ENCODE peak calls at places on chromosomes 2 and 18, in seven cellular contexts. Q is stomach, W is ovary, U is H54, E is lower leg skin, T is IMR-90, S is K562. M is an unnamed sample.

GRCh38 chr18:273525-273924 is 5.7 kb upstream of the THOC1 start:
- DNase-seq in Q (no peak), W (no peak), U (no peak), E (no peak), T (no peak), S (no peak), M (no peak)

GRCh38 chr2:112154246-112155110 is 16.3 kb downstream of the FBLN7 start:
- DNase-seq in Q (peak; percentile 9), W (no peak), U (no peak), E (no peak), T (no peak), S (no peak), M (no peak)

GRCh38 chr2:43051316-43051715 is 175.1 kb downstream of the ZFP36L2 start:
- DNase-seq in Q (peak; percentile 41), W (no peak), U (peak; percentile 93), E (no peak), T (peak; percentile 74), S (no peak), M (no peak)

GRCh38 chr18:48727685-48728084 is 188.9 kb downstream of the CTIF start:
- DNase-seq in Q (no peak), W (no peak), U (no peak), E (no peak), T (no peak), S (no peak), M (no peak)

GRCh38 chr2:3625186-3625585 is 30.3 kb downstream of the COLEC11 start:
- DNase-seq in Q (no peak), W (no peak), U (no peak), E (no peak), T (no peak), S (no peak), M (no peak)

GRCh38 chr2:36479406-36479805 is 118.6 kb downstream of the FEZ2 start:
- DNase-seq in Q (no peak), W (no peak), U (no peak), E (no peak), T (no peak), S (no peak), M (no peak)

GRCh38 chr18:48996901-48997463 is 46.2 kb upstream of the SMAD7 start:
- DNase-seq in Q (no peak), W (no peak), U (peak; percentile 42), E (no peak), T (peak; percentile 81), S (no peak), M (no peak)

GRCh38 chr2:119873350-119874013 is 113.8 kb downstream of the PTPN4 start:
- DNase-seq in Q (no peak), W (no peak), U (no peak), E (no peak), T (peak; percentile 19), S (no peak), M (no peak)

GRCh38 chr2:59904145-59904544 is 649.3 kb downstream of the BCL11A start:
- DNase-seq in Q (no peak), W (no peak), U (no peak), E (no peak), T (no peak), S (no peak), M (no peak)

GRCh38 chr2:160061533-160062282 is 707 bp downstream of the PLA2R1 start:
- DNase-seq in Q (no peak), W (peak; percentile 38), U (no peak), E (no peak), T (no peak), S (no peak), M (no peak)

GRCh38 chr2:120869036-120869435 is 133.4 kb downstream of the GLI2 start:
- DNase-seq in Q (no peak), W (no peak), U (no peak), E (no peak), T (no peak), S (no peak), M (no peak)

GRCh38 chr2:217993055-217993645 is 9.6 kb downstream of the TNS1 start:
- DNase-seq in Q (no peak), W (no peak), U (no peak), E (no peak), T (peak; percentile 95), S (no peak), M (no peak)

DNA sequence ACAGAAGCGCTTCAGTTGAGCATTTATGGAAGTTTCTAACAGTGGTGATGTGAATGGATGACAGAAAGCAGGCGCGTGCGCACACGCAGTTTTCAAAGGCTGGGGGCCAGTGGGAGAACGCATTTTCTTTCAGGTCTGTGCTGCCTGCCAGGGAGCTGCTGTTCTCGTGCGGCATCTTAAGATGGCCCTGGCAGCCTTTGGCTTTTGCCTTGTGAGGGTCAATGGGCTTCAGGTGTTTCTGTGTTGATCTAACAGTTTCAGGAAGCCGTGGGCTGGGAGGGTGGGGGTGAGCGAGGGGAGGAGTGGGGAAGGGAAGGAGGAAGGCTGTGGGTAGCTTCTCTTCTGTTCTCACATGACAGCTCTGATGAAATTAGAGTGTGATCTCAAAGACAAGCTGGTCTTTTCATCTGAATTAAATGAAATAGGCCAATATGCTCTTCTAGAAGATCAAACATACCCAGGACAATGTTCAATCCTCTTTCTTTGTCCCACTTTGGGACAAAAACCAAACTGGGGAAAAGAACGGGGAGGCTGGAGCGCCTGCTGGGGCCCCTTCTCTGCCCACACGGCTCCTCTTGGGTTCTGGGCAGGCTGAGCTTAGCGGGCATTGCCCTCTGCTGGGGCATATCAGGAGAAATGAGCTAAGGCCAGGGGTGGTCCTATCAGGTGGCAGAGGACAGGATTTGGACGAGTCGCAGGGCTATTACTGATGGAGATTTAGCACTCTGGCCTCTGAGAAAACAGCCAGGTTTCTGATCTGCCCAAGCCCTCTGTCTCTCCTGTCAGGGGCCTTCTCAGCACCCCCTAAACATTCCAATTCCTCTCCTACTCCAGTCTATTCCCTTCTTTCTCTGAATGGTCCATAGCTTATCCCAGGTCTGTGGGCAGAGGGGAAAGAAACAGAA is 126.2 kb upstream of the LGALSL start:
- DNase-seq in Q (no peak), W (no peak), U (no peak), E (no peak), T (no peak), S (no peak), M (no peak)
- TF ChIP-seq POLR2A in Q (no peak), W (no peak), U (no peak), E (no peak), T (no peak), S (no peak), M (no peak)

GRCh38 chr2:161141033-161141432 is 19.2 kb upstream of the TANK start:
- DNase-seq in Q (no peak), W (no peak), U (no peak), E (no peak), T (no peak), S (no peak), M (no peak)

GRCh38 chr2:161136194-161136593 is 24.0 kb upstream of the TANK start:
- DNase-seq in Q (no peak), W (no peak), U (no peak), E (no peak), T (no peak), S (no peak), M (no peak)

GRCh38 chr2:161139098-161139987 is 20.9 kb upstream of the TANK start:
- DNase-seq in Q (no peak), W (no peak), U (no peak), E (no peak), T (peak; percentile 74), S (no peak), M (no peak)

GRCh38 chr2:161136696-161137324 is 23.4 kb upstream of the TANK start:
- DNase-seq in Q (no peak), W (no peak), U (no peak), E (no peak), T (peak; percentile 69), S (peak; percentile 25), M (no peak)

GRCh38 chr2:161138429-161138828 is 21.8 kb upstream of the TANK start:
- DNase-seq in Q (no peak), W (no peak), U (no peak), E (no peak), T (no peak), S (no peak), M (no peak)
- TF ChIP-seq POLR2A in Q (no peak), W (no peak), U (no peak), E (no peak), T (no peak), S (no peak), M (peak; percentile 64)

GRCh38 chr2:178480227-178481181 is at the start of gene PLEKHA3:
- DNase-seq in Q (peak; percentile 95), W (peak; percentile 99), U (peak; percentile 91), E (peak; percentile 91), T (peak; percentile 94), S (peak; percentile 98), M (peak; percentile 60)
- TF ChIP-seq POLR2A in Q (no peak), W (peak; percentile 62), U (peak; percentile 39), E (peak; percentile 2), T (peak; percentile 84), S (peak; percentile 81), M (peak; percentile 29)

GRCh38 chr2:230326453-230327417 is at the start of gene SP140L:
- DNase-seq in Q (peak; percentile 77), W (peak; percentile 62), U (peak; percentile 70), E (peak; percentile 44), T (peak; percentile 84), S (peak; percentile 68), M (peak; percentile 56)
- TF ChIP-seq POLR2A in Q (no peak), W (no peak), U (peak; percentile 62), E (no peak), T (peak; percentile 39), S (peak; percentile 65), M (peak; percentile 72)

GRCh38 chr2:128232965-128233789 is 85.5 kb downstream of the HS6ST1 start:
- DNase-seq in Q (peak; percentile 91), W (peak; percentile 78), U (peak; percentile 95), E (peak; percentile 68), T (peak; percentile 66), S (peak; percentile 83), M (peak; percentile 97)
- TF ChIP-seq POLR2A in Q (no peak), W (no peak), U (no peak), E (no peak), T (no peak), S (no peak), M (no peak)

GRCh38 chr2:151289972-151290335 is 486 bp upstream of the NMI start:
- DNase-seq in Q (no peak), W (peak; percentile 15), U (peak; percentile 31), E (peak; percentile 71), T (peak; percentile 53), S (peak; percentile 52), M (no peak)

GRCh38 chr2:151292124-151292523 is 2.7 kb upstream of the NMI start:
- DNase-seq in Q (no peak), W (no peak), U (no peak), E (no peak), T (no peak), S (peak; percentile 28), M (no peak)

GRCh38 chr2:151291224-151291623 is 1.8 kb upstream of the NMI start:
- DNase-seq in Q (no peak), W (no peak), U (no peak), E (no peak), T (no peak), S (no peak), M (no peak)

GRCh38 chr2:151290467-151290866 is 999 bp upstream of the NMI start:
- DNase-seq in Q (no peak), W (no peak), U (no peak), E (no peak), T (no peak), S (peak; percentile 27), M (no peak)

GRCh38 chr2:151287513-151288250 is 1.8 kb downstream of the NMI start:
- DNase-seq in Q (no peak), W (no peak), U (no peak), E (no peak), T (no peak), S (no peak), M (no peak)
- TF ChIP-seq POLR2A in Q (no peak), W (no peak), U (no peak), E (no peak), T (no peak), S (no peak), M (no peak)